ENCODE peak calls at places on chromosome 9, in four cellular contexts. G, Q, B and T are unnamed samples.
A peak's percentile ranks its signal among the peaks of the same experiment; 100 is the strongest.

GRCh38 chr9:112065781-112066606 is 109.1 kb downstream of the SUSD1 start:
- DNase-seq in G (no peak), Q (peak; percentile 39), B (peak; percentile 87), T (peak; percentile 74)

GRCh38 chr9:94083384-94083783 is 880 bp upstream of the PTPDC1 start:
- DNase-seq in G (peak; percentile 79), Q (no peak), B (no peak), T (no peak)

GRCh38 chr9:10094563-10094962 is 518.2 kb downstream of the PTPRD start:
- DNase-seq in G (no peak), Q (no peak), B (no peak), T (no peak)

GRCh38 chr9:131290039-131290766 is 680 bp downstream of the PLPP7 start:
- DNase-seq in G (no peak), Q (no peak), B (no peak), T (no peak)

GRCh38 chr9:107260437-107261081 is 22.5 kb upstream of the RAD23B start:
- DNase-seq in G (no peak), Q (no peak), B (peak; percentile 49), T (no peak)

GRCh38 chr9:138047469-138048040 is 170.0 kb downstream of the CACNA1B start:
- DNase-seq in G (no peak), Q (no peak), B (no peak), T (peak; percentile 4)

GRCh38 chr9:69546265-69546664 is 125.9 kb downstream of the APBA1 start:
- DNase-seq in G (peak; percentile 29), Q (no peak), B (no peak), T (no peak)

GRCh38 chr9:112725961-112726360 is 8.0 kb upstream of the INIP start:
- DNase-seq in G (no peak), Q (no peak), B (no peak), T (no peak)

GRCh38 chr9:123437201-123437600 is 81.2 kb downstream of the CRB2 start:
- DNase-seq in G (no peak), Q (no peak), B (no peak), T (no peak)
- H3K36me3 ChIP-seq in G (no peaks in the 10 kb centered on the region), Q (peaks cover 10% of the 10 kb centered on the region), B (peaks cover 2% of the 10 kb centered on the region), T (no peaks in the 10 kb centered on the region)

DNA sequence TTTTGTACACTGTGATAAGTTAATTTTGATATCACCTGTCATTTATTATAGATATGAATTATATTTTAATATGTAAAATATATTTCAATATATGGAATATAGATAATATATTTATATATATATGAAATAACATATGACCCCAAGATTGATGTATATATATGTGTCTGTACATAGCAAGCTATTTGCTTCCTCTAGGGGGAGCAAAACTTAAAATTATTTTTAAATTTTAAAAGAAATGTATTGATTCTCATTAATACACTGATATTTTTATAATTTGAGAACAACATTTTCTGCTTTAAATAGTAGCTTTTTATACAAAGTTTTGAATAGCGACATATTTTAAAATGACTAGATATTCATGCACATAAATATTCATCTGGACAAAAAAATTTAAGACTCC is 272.0 kb downstream of the DMRTA1 start:
- DNase-seq in G (no peak), Q (no peak), B (no peak), T (no peak)
- TF ChIP-seq CTCF in G (no peak), Q (no peak), B (peak; percentile 25), T (no peak)

DNA sequence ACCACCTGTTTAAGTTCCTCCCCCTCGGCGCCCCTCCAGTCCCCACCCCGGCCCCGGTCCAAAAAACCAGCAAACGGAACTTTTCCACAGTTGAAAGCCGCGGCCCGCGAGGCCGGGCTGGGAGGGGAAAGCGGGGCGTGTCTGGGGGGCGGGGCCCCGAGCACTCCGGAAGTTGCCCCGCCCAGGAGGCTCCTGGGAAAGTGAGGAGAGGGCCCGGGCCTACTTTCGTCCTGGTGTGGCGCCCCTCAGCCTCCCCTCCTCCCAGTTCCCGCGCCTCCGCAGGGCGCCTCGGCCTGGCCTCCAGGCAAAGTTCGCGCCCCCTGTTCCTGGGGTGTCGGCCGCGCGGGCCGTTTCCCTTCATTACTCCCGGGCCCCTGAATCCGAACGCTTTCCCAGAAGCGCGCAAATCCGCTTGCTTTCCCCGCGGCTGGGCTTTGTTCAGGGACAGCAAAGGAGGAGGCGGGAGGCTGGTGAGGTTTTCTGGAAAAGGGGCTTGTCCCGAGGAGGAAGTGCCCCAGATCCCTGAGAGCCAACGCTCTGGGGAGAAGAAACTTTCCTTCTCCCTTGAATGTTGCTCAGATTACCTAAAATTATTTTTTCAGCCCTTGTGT is 4.4 kb upstream of the DMRT3 start:
- DNase-seq in G (no peak), Q (no peak), B (no peak), T (no peak)
- H3K4me3 ChIP-seq in G (peak overlapping the region; percentile 30), Q (no peak overlapping the region), B (peak overlapping the region; percentile 6), T (no peak overlapping the region)

GRCh38 chr9:121325387-121325786 is 44.7 kb downstream of the STOM start:
- DNase-seq in G (no peak), Q (no peak), B (no peak), T (peak; percentile 31)

GRCh38 chr9:121328476-121328875 is 41.6 kb downstream of the STOM start:
- DNase-seq in G (no peak), Q (no peak), B (no peak), T (no peak)

GRCh38 chr9:121328876-121329681 is 41.0 kb downstream of the STOM start:
- DNase-seq in G (no peak), Q (no peak), B (no peak), T (no peak)

GRCh38 chr9:121326130-121326838 is 43.8 kb downstream of the STOM start:
- DNase-seq in G (peak; percentile 87), Q (peak; percentile 63), B (peak; percentile 23), T (peak; percentile 78)

GRCh38 chr9:121326924-121327613 is 43.0 kb downstream of the STOM start:
- DNase-seq in G (no peak), Q (no peak), B (no peak), T (no peak)
- H3K36me3 ChIP-seq in G (peaks cover 25% of the 10 kb centered on the region), Q (peaks cover 24% of the 10 kb centered on the region), B (peaks cover 32% of the 10 kb centered on the region), T (peaks cover 12% of the 10 kb centered on the region)

GRCh38 chr9:108780949-108781734 is 74.6 kb downstream of the ACTL7B start:
- DNase-seq in G (no peak), Q (no peak), B (peak; percentile 58), T (no peak)

GRCh38 chr9:108775901-108776306 is 79.9 kb downstream of the ACTL7B start:
- DNase-seq in G (peak; percentile 22), Q (no peak), B (no peak), T (no peak)

GRCh38 chr9:108779506-108779905 is 76.3 kb downstream of the ACTL7B start:
- DNase-seq in G (no peak), Q (no peak), B (no peak), T (no peak)

DNA sequence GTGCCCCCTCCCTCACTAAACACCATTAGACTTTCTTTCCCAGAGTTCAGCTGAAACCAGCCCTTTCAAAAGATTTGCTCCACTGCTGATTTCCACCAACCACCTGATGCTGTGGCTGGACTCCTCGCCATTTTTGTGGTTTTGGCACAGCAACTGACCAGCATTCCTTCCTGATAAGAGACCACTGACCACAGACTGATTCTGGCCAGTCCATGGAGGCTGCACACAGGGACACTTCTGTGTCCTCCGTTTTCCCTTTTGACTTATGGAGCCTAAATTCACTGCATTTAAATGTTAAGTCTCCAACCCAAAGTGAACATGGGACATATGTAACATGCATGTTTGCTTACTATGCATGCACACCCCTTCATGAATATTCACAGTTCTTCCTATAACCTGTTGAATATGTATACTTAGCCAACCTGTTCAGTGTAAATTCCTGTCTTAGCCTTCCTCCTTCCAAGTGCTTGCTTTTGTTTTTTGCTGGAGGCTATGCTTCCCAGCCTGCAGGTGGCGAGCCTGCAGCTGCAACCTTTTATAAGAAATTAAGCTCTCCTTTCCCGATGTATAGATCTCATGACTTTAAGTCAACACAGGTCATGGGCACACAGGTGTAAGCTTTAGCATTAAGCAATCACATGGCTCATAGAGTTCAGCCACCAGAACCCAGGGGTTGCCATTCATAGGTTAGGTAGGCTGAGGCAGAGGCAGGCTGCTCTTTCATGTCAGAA is 78.7 kb downstream of the ACTL7B start:
- DNase-seq in G (peak; percentile 88), Q (no peak), B (peak; percentile 55), T (no peak)
- TF ChIP-seq CTCF in G (peak; percentile 44), Q (no peak), B (peak; percentile 59), T (no peak)

DNA sequence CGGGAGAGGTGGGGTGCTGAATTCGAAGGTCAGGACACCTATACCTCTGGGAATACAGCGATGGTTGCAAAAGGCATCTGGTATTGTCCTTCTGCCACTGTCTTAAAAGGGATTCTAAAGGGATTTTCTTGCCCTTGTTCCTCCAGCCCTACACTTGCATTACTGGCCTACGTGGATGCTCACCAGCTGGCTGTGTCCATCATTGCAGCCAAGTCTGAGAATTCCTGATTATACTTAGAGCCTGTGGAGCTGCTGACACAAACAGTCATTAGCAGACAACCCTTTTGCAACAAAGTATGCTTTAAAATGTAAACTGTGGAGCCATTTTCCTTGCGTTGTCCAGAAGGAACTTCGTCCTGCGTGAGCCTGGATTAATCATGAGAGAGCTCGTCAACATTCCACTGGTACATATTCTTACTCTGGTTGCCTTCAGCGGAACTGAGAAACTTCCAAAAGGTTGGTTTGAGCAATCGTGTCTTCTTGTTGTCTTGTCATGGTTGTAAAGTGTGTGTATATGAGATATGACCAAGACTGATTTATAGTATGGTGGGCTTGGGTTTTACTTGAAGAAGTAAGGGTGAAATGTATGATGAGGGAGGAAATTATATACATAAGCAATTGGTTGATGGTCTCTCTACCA is at the start of gene MUSK:
- DNase-seq in G (no peak), Q (no peak), B (no peak), T (no peak)
- H3K4me3 ChIP-seq in G (no peak within 1 kb of the TSS), Q (no peak within 1 kb of the TSS), B (no peak within 1 kb of the TSS), T (no peak within 1 kb of the TSS)

DNA sequence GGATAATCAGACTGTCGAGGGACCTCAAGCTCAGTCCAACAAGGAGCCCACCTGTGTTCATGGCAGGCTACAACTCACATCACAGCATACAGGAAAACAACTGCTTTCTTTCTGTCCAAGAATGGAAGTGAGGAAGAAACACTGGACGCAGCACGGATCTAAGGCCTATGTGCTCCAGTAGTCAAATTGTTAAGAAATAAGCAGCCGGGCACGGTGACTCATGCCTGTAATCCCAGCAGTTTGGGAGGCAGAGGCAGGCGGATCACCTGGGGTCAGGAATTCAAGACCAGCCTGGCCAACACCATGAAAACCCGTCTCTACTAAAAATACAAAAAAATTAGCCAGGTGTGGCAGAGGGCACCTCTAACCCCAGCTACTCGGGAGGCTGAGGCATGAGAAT is 427.8 kb downstream of the BNC2 start:
- DNase-seq in G (peak; percentile 80), Q (no peak), B (peak; percentile 71), T (no peak)
- H3K36me3 ChIP-seq in G (no peaks in the 10 kb centered on the region), Q (no peaks in the 10 kb centered on the region), B (no peaks in the 10 kb centered on the region), T (no peaks in the 10 kb centered on the region)

DNA sequence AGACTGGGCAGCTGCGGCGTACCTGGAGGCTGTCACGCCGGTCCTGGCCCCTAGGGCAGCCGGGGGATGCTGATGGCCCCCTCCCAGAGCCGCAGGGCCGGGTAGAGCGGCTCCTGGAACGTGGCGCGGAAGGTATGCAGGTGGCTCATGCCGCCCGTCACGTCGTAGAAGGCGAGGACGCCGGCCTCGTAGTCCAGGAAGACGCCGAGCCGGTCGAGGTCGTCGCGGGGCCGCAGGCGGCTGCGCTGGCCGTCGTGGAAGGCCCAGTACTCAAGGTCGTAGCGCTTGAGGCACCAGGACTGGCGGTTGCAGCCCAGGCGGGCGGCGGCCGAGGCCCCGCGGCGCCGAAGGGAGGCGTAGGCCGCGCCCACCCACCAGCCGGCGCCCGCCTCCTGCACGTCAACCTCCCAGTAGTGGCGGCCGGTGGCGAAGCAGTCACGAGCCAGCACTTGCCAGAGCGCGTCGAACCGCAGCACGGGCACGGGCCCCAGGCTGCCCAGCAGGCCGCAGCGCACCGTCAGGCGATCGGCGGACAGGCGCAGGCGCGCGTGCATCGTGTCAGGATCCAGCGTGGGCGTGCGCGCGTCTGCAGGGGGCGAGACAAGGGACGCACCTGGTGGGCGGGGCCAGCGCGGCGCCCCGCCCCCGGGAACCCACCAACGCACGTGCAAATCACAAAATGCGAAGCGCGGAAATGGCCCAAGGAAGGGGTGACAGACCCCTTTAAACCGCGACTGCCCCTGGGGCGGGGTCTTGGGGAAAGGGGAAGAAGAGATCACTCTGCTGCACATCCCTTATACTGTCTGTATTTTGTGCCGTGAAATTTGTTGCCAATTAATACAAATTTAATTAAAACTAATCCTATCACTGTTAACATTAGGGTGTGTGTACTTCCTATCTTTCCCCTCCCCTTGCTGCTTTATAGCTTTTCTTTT is 31.2 kb downstream of the NANS start:
- DNase-seq in G (peak; percentile 81), Q (peak; percentile 43), B (peak; percentile 12), T (peak; percentile 58)
- TF ChIP-seq CTCF in G (no peak), Q (no peak), B (no peak), T (no peak)